ENCODE peak calls at places on chromosomes 4 and X, in ten cellular contexts. U is adrenal gland, B is uterus, S is heart left ventricle, D is transverse colon, M is tibial nerve, Y is HCT116, Z is right lobe of liver, R is Peyer's patch, V is body of pancreas. F is an unnamed sample.

GRCh38 chr4:107711831-107712230 is 8.2 kb downstream of the PAPSS1 start:
- DNase-seq in U (no peak), B (no peak), S (no peak), D (no peak), M (no peak), Y (no peak), Z (no peak), R (no peak), V (no peak), F (no peak)

GRCh38 chrX:139530550-139530949 is at the start of gene F9:
- DNase-seq in U (no peak), B (no peak), S (no peak), D (no peak), M (no peak), Y (no peak), Z (no peak), R (no peak), V (no peak), F (no peak)

GRCh38 chrX:82813671-82814078 is 694.4 kb upstream of the POU3F4 start:
- DNase-seq in U (no peak), B (no peak), S (no peak), D (no peak), M (no peak), Y (peak; percentile 80), Z (no peak), R (no peak), V (no peak), F (no peak)

GRCh38 chr4:85565761-85566480 is 91.0 kb downstream of the ARHGAP24 start:
- DNase-seq in U (no peak), B (no peak), S (no peak), D (no peak), M (no peak), Y (no peak), Z (no peak), R (no peak), V (no peak), F (no peak)

GRCh38 chr4:163380703-163381102 is 37.0 kb downstream of the NPY5R start:
- DNase-seq in U (no peak), B (no peak), S (no peak), D (peak; percentile 37), M (no peak), Y (no peak), Z (no peak), R (no peak), V (no peak), F (no peak)

GRCh38 chr4:76459291-76459723 is 24.3 kb downstream of the SHROOM3 start:
- DNase-seq in U (no peak), B (no peak), S (no peak), D (no peak), M (no peak), Y (peak; percentile 81), Z (no peak), R (no peak), V (peak; percentile 18), F (peak; percentile 15)

GRCh38 chr4:48047421-48047844 is 30.9 kb downstream of the NIPAL1 start:
- DNase-seq in U (no peak), B (no peak), S (no peak), D (peak; percentile 39), M (no peak), Y (no peak), Z (peak; percentile 34), R (no peak), V (no peak), F (no peak)

GRCh38 chrX:17030092-17030491 is 83.6 kb downstream of the REPS2 start:
- DNase-seq in U (no peak), B (no peak), S (no peak), D (no peak), M (no peak), Y (no peak), Z (no peak), R (no peak), V (no peak), F (no peak)

GRCh38 chr4:153204247-153205027 is at the start of gene TRIM2:
- DNase-seq in U (no peak), B (peak; percentile 68), S (peak; percentile 67), D (peak; percentile 86), M (peak; percentile 62), Y (peak; percentile 86), Z (peak; percentile 59), R (peak; percentile 83), V (peak; percentile 90), F (peak; percentile 17)

GRCh38 chr4:43550981-43551627 is 658.6 kb downstream of the GRXCR1 start:
- DNase-seq in U (no peak), B (no peak), S (no peak), D (no peak), M (no peak), Y (no peak), Z (no peak), R (no peak), V (no peak), F (no peak)

GRCh38 chr4:7190278-7190594 is 2.1 kb upstream of the SORCS2 start:
- DNase-seq in U (no peak), B (no peak), S (no peak), D (no peak), M (no peak), Y (no peak), Z (no peak), R (no peak), V (no peak), F (no peak)

GRCh38 chr4:76090241-76090691 is 15.8 kb downstream of the ART3 start:
- DNase-seq in U (peak; percentile 51), B (no peak), S (peak; percentile 22), D (no peak), M (no peak), Y (no peak), Z (no peak), R (no peak), V (no peak), F (no peak)

GRCh38 chr4:107312366-107312765 is 276.3 kb upstream of the DKK2 start:
- DNase-seq in U (no peak), B (no peak), S (no peak), D (no peak), M (no peak), Y (no peak), Z (no peak), R (no peak), V (no peak), F (no peak)

GRCh38 chrX:50067435-50068292 is 133.1 kb downstream of the AKAP4 start:
- DNase-seq in U (peak; percentile 22), B (no peak), S (no peak), D (peak; percentile 46), M (no peak), Y (no peak), Z (peak; percentile 45), R (peak; percentile 59), V (peak; percentile 15), F (no peak)

GRCh38 chr4:157220026-157220881 is at the start of gene GRIA2:
- DNase-seq in U (peak; percentile 66), B (peak; percentile 68), S (peak; percentile 40), D (no peak), M (no peak), Y (no peak), Z (peak; percentile 46), R (no peak), V (peak; percentile 68), F (peak; percentile 24)

GRCh38 chrX:15913161-15913560 is 58.5 kb upstream of the AP1S2 start:
- DNase-seq in U (no peak), B (no peak), S (no peak), D (no peak), M (no peak), Y (no peak), Z (no peak), R (no peak), V (no peak), F (no peak)

GRCh38 chr4:8225704-8226443 is 26.8 kb downstream of the SH3TC1 start:
- DNase-seq in U (no peak), B (no peak), S (no peak), D (no peak), M (no peak), Y (no peak), Z (no peak), R (no peak), V (no peak), F (no peak)

GRCh38 chr4:109075617-109076016 is 226.8 kb downstream of the COL25A1 start:
- DNase-seq in U (no peak), B (no peak), S (no peak), D (no peak), M (no peak), Y (no peak), Z (no peak), R (no peak), V (no peak), F (no peak)

GRCh38 chr4:54213001-54213400 is 16.1 kb upstream of the PDGFRA start:
- DNase-seq in U (no peak), B (no peak), S (no peak), D (no peak), M (no peak), Y (no peak), Z (no peak), R (no peak), V (no peak), F (no peak)

GRCh38 chr4:78069859-78070258 is 12.7 kb downstream of the FRAS1 start:
- DNase-seq in U (no peak), B (no peak), S (no peak), D (no peak), M (no peak), Y (no peak), Z (no peak), R (no peak), V (no peak), F (no peak)
- TF ChIP-seq POLR2A in U (no peak), B (no peak), S (no peak), D (no peak), M (no peak), Y (no peak), Z (no peak), R (no peak), V (no peak), F (no peak)

DNA sequence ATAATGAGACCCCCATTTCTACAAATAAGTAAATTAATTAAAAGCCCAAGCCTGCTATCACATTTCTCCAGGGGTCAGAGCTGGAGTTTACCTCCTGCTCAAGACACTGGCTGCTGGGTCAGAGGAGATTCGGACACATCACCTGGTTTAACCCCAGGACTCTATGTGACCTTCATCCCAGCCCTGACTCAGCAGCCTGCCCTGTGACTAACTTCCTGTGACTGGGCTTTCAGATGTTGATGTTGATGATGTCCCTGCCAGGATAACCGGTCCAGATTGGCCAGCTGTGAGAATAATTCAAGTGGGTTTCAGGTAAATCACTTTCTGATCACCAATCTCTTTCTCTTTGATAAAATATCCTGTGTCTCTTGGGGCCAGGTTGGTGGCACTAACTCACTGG is 102.4 kb upstream of the MAML3 start:
- DNase-seq in U (peak; percentile 65), B (no peak), S (no peak), D (peak; percentile 21), M (no peak), Y (no peak), Z (peak; percentile 62), R (peak; percentile 56), V (no peak), F (peak; percentile 59)
- TF ChIP-seq POLR2A in U (no peak), B (no peak), S (no peak), D (no peak), M (no peak), Y (no peak), Z (no peak), R (no peak), V (no peak), F (no peak)

GRCh38 chrX:104156630-104157529 is at the start of gene SLC25A53:
- DNase-seq in U (peak; percentile 72), B (peak; percentile 68), S (peak; percentile 84), D (peak; percentile 80), M (peak; percentile 42), Y (peak; percentile 70), Z (peak; percentile 76), R (peak; percentile 81), V (peak; percentile 75), F (peak; percentile 19)
- TF ChIP-seq POLR2A in U (peak; percentile 16), B (peak; percentile 37), S (no peak), D (peak; percentile 68), M (peak; percentile 49), Y (no peak), Z (peak; percentile 42), R (peak; percentile 59), V (peak; percentile 34), F (no peak)

GRCh38 chr4:57329279-57329678 is 219.1 kb upstream of the IGFBP7 start:
- DNase-seq in U (no peak), B (no peak), S (peak; percentile 16), D (no peak), M (no peak), Y (no peak), Z (no peak), R (no peak), V (no peak), F (no peak)
- TF ChIP-seq POLR2A in U (no peak), B (no peak), S (no peak), D (no peak), M (no peak), Y (no peak), Z (no peak), R (no peak), V (no peak), F (no peak)